ENCODE peak calls at places on chromosome 6, in four cellular contexts. Z, Y, K and L are unnamed samples.

GRCh38 chr6:56914791-56915658 is 39.9 kb upstream of the BEND6 start:
- DNase-seq in K (peak; percentile 21), Y (no peak), Z (no peak), L (no peak)

GRCh38 chr6:140320799-140321099 is 946.3 kb upstream of the CITED2 start:
- DNase-seq in K (no peak), Z (no peak), Y (no peak), L (no peak)

GRCh38 chr6:34349226-34349625 is 43.2 kb downstream of the NUDT3 start:
- DNase-seq in Y (no peak), K (no peak), Z (no peak), L (no peak)

GRCh38 chr6:130529569-130530149 is 163.8 kb downstream of the TMEM200A start:
- DNase-seq in Z (no peak), K (no peak), Y (no peak), L (no peak)

GRCh38 chr6:125759959-125760457 is 10.6 kb downstream of the HEY2 start:
- DNase-seq in Y (no peak), Z (no peak), K (no peak), L (no peak)

GRCh38 chr6:157075549-157076426 is 247.5 kb downstream of the TMEM242 start:
- DNase-seq in Y (peak; percentile 60), Z (peak; percentile 54), K (no peak), L (no peak)

GRCh38 chr6:53066059-53066406 is 829 bp downstream of the FBXO9 start:
- DNase-seq in K (peak; percentile 39), Z (no peak), Y (peak; percentile 45), L (no peak)

GRCh38 chr6:145091102-145091826 is 644.1 kb downstream of the EPM2A start:
- DNase-seq in Y (no peak), Z (no peak), K (no peak), L (no peak)

GRCh38 chr6:28544211-28544610 is 18.5 kb downstream of the GPX5 start:
- DNase-seq in K (no peak), Z (no peak), Y (no peak), L (no peak)

GRCh38 chr6:56814308-56814707 is 140.6 kb upstream of the BEND6 start:
- DNase-seq in Y (no peak), Z (no peak), K (no peak), L (no peak)

GRCh38 chr6:41559655-41560439 is 13.7 kb downstream of the FOXP4 start:
- DNase-seq in K (no peak), Y (no peak), Z (no peak), L (no peak)

GRCh38 chr6:170271771-170272314 is 19.0 kb downstream of the DLL1 start:
- DNase-seq in Z (no peak), Y (no peak), K (peak; percentile 85), L (no peak)

GRCh38 chr6:104527761-104528415 is 331.8 kb downstream of the HACE1 start:
- DNase-seq in K (no peak), Y (peak; percentile 25), Z (peak; percentile 25), L (no peak)

GRCh38 chr6:105898286-105898685 is 187.8 kb upstream of the PRDM1 start:
- DNase-seq in Y (peak; percentile 95), K (no peak), Z (peak; percentile 93), L (no peak)

GRCh38 chr6:67345946-67346345 is 1289.1 kb upstream of the ADGRB3 start:
- DNase-seq in K (no peak), Z (peak; percentile 29), Y (peak; percentile 27), L (peak; percentile 84)

GRCh38 chr6:88616380-88616779 is 347.0 kb downstream of the RNGTT start:
- DNase-seq in Y (no peak), K (no peak), Z (no peak), L (no peak)

GRCh38 chr6:112802154-112802553 is 455.0 kb downstream of the RFPL4B start:
- DNase-seq in Y (peak; percentile 96), K (no peak), Z (peak; percentile 95), L (no peak)

GRCh38 chr6:100915876-100916275 is 34.7 kb upstream of the ASCC3 start:
- DNase-seq in K (no peak), Y (no peak), Z (no peak), L (no peak)

GRCh38 chr6:168676552-168677317 is 235.8 kb downstream of the SMOC2 start:
- DNase-seq in Y (no peak), K (no peak), Z (no peak), L (no peak)

GRCh38 chr6:121612916-121613315 is 177.5 kb downstream of the GJA1 start:
- DNase-seq in K (no peak), Y (no peak), Z (no peak), L (peak; percentile 37)

GRCh38 chr6:34839696-34840352 is 47.9 kb downstream of the BLTP3A start:
- DNase-seq in Z (peak; percentile 6), Y (peak; percentile 14), K (no peak), L (no peak)

GRCh38 chr6:25288518-25288917 is 9.3 kb downstream of the CARMIL1 start:
- DNase-seq in Z (no peak), Y (no peak), K (no peak), L (no peak)

GRCh38 chr6:56757585-56757984 is 114.9 kb upstream of the DST start:
- DNase-seq in Z (no peak), Y (peak; percentile 58), K (no peak), L (no peak)

GRCh38 chr6:5384276-5384675 is 123.0 kb downstream of the FARS2 start:
- DNase-seq in K (no peak), Z (no peak), Y (no peak), L (no peak)

GRCh38 chr6:28824793-28825731 is 98.7 kb downstream of the TRIM27 start:
- DNase-seq in K (no peak), Y (no peak), Z (no peak), L (no peak)

GRCh38 chr6:41716516-41717446 is 18.6 kb downstream of the TFEB start:
- DNase-seq in K (no peak), Y (no peak), Z (no peak), L (no peak)

GRCh38 chr6:38264605-38265004 is 375.1 kb downstream of the BTBD9 start:
- DNase-seq in Z (no peak), Y (peak; percentile 30), K (no peak), L (no peak)

GRCh38 chr6:42979523-42980177 is 669 bp upstream of the PEX6 start:
- DNase-seq in K (peak; percentile 18), Z (peak; percentile 25), Y (peak; percentile 47), L (peak; percentile 31)

GRCh38 chr6:141552463-141552862 is 580.3 kb upstream of the GJE1 start:
- DNase-seq in Y (peak; percentile 92), Z (peak; percentile 90), K (no peak), L (peak; percentile 94)

GRCh38 chr6:114432380-114432779 is 89.6 kb upstream of the HS3ST5 start:
- DNase-seq in Z (no peak), K (no peak), Y (no peak), L (no peak)

GRCh38 chr6:139588076-139588639 is 213.7 kb upstream of the CITED2 start:
- DNase-seq in Z (peak; percentile 83), K (no peak), Y (peak; percentile 85), L (no peak)

GRCh38 chr6:82980086-82980485 is 85.6 kb downstream of the UBE3D start:
- DNase-seq in Z (peak; percentile 80), K (no peak), Y (peak; percentile 81), L (no peak)

GRCh38 chr6:30202366-30202765 is 10.8 kb downstream of the TRIM26 start:
- DNase-seq in Y (peak; percentile 18), Z (no peak), K (no peak), L (no peak)

GRCh38 chr6:15416932-15417509 is 171.2 kb downstream of the JARID2 start:
- DNase-seq in K (no peak), Y (no peak), Z (no peak), L (no peak)

GRCh38 chr6:106452628-106453027 is 92.1 kb downstream of the CRYBG1 start:
- DNase-seq in Y (peak; percentile 57), Z (no peak), K (no peak), L (no peak)

GRCh38 chr6:133312006-133312405 is 70.8 kb downstream of the EYA4 start:
- DNase-seq in Y (no peak), Z (no peak), K (no peak), L (no peak)

GRCh38 chr6:31791324-31792089 is 4.0 kb downstream of the VARS1 start:
- DNase-seq in K (peak; percentile 28), Z (no peak), Y (peak; percentile 22), L (no peak)

GRCh38 chr6:43246301-43247114 is 3.2 kb downstream of the TTBK1 start:
- DNase-seq in K (no peak), Z (no peak), Y (no peak), L (no peak)

GRCh38 chr6:111580826-111581505 is 24.7 kb downstream of the TRAF3IP2 start:
- DNase-seq in Y (no peak), K (no peak), Z (no peak), L (no peak)

GRCh38 chr6:21664263-21665081 is 70.9 kb downstream of the SOX4 start:
- DNase-seq in K (no peak), Y (peak; percentile 47), Z (peak; percentile 27), L (no peak)

GRCh38 chr6:3009930-3010329 is 10.2 kb downstream of the NQO2 start:
- DNase-seq in K (no peak), Y (no peak), Z (peak; percentile 19), L (no peak)
- H3K27ac ChIP-seq in K (no peak overlapping the region), Y (no peak overlapping the region), Z (no peak overlapping the region), L (no peak overlapping the region)

GRCh38 chr6:161136655-161137054 is 137.2 kb downstream of the AGPAT4 start:
- DNase-seq in K (no peak), Z (no peak), Y (no peak), L (no peak)
- H3K27ac ChIP-seq in K (no peak overlapping the region), Z (no peak overlapping the region), Y (no peak overlapping the region), L (no peak overlapping the region)

GRCh38 chr6:353642-354614 is 37.6 kb upstream of the IRF4 start:
- DNase-seq in Z (no peak), K (no peak), Y (no peak), L (no peak)
- H3K27ac ChIP-seq in Z (no peak overlapping the region), K (no peak overlapping the region), Y (no peak overlapping the region), L (no peak overlapping the region)

GRCh38 chr6:12473494-12473893 is 183.3 kb downstream of the EDN1 start:
- DNase-seq in Y (no peak), K (no peak), Z (no peak), L (no peak)
- H3K27ac ChIP-seq in Y (no peak overlapping the region), K (no peak overlapping the region), Z (no peak overlapping the region), L (peak overlapping the region; percentile 90)

DNA sequence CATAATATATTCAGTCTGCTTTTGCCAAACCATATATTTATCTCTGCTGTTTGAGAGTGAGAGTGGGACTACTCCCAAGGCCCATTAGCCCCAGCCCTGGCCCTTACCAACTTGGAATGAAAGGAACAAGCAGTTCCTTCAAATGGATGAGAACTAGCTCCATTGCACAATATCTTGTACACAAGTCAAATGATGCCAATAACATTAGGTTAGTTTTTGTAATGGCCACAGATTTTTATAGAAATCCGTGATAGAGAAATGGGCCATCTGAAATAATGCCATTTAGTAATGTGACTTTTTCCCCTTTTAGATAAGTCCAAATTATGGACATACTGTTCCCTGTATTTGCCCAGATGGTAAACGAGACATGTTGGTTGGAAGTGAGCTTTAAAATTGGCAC is 117.0 kb downstream of the MAP3K7 start:
- DNase-seq in Y (peak; percentile 36), Z (no peak), K (no peak), L (no peak)
- H3K27ac ChIP-seq in Y (no peak overlapping the region), Z (no peak overlapping the region), K (no peak overlapping the region), L (no peak overlapping the region)

DNA sequence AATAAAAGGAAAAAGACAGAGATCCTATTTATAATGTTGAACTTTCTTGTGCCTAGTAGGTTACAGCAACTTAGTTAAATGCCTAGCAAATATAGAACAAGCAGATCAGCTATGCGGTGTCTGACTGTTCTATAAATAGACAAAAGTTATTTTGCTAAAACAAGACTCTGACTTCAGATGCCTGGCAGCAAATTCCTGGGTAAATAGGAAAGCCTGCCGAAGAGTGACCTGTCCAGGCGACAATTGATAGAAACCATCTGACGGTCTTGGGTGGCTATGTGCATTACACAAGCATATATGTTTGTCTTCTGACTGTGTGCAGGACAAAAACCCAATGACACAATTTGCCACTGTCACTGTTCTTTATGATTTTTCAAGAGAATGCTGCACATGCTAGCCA is 38.0 kb upstream of the PDE10A start:
- DNase-seq in Z (no peak), Y (peak; percentile 21), K (no peak), L (no peak)
- H3K27ac ChIP-seq in Z (no peak overlapping the region), Y (no peak overlapping the region), K (no peak overlapping the region), L (no peak overlapping the region)

GRCh38 chr6:116105247-116105646 is 4.6 kb downstream of the NT5DC1 start:
- DNase-seq in Y (no peak), Z (no peak), K (no peak), L (no peak)
- H3K27ac ChIP-seq in Y (no peak overlapping the region), Z (no peak overlapping the region), K (no peak overlapping the region), L (no peak overlapping the region)